ENCODE peak calls at places on chromosome 2, in nine cellular contexts. One of them, this sample, is unnamed. For H3K4me1, the result is how much of the 10 kb centered on the place peaks cover.

GRCh38 chr2:66434679-66435548 is at the start of gene MEIS1:
- DNase-seq in adrenal gland: peak
- DNase-seq in naive thymus-derived CD4-positive, alpha-beta T cell: no peak
- DNase-seq in HCT116: no peak
- DNase-seq in A549: peak
- DNase-seq in endodermal cell: peak
- DNase-seq in BE2C: peak
- DNase-seq in CD4-positive, CD25-positive, alpha-beta regulatory T cell: no peak
- DNase-seq in DND-41: no peak
- DNase-seq in this sample: peak

GRCh38 chr2:232749331-232749730 is 27.0 kb downstream of the KCNJ13 start:
- DNase-seq in naive thymus-derived CD4-positive, alpha-beta T cell: no peak
- DNase-seq in HCT116: no peak
- DNase-seq in BE2C: no peak
- DNase-seq in CD4-positive, CD25-positive, alpha-beta regulatory T cell: no peak
- DNase-seq in A549: no peak
- DNase-seq in DND-41: no peak
- DNase-seq in endodermal cell: no peak
- DNase-seq in adrenal gland: no peak
- DNase-seq in this sample: no peak

GRCh38 chr2:156908825-156909224 is 348.7 kb upstream of the GALNT5 start:
- DNase-seq in CD4-positive, CD25-positive, alpha-beta regulatory T cell: no peak
- DNase-seq in naive thymus-derived CD4-positive, alpha-beta T cell: no peak
- DNase-seq in BE2C: no peak
- DNase-seq in HCT116: no peak
- DNase-seq in adrenal gland: no peak
- DNase-seq in A549: no peak
- DNase-seq in endodermal cell: no peak
- DNase-seq in DND-41: no peak
- DNase-seq in this sample: no peak

GRCh38 chr2:49152824-49153223 is 1.5 kb downstream of the FSHR start:
- DNase-seq in naive thymus-derived CD4-positive, alpha-beta T cell: no peak
- DNase-seq in endodermal cell: no peak
- DNase-seq in adrenal gland: no peak
- DNase-seq in A549: no peak
- DNase-seq in DND-41: no peak
- DNase-seq in CD4-positive, CD25-positive, alpha-beta regulatory T cell: no peak
- DNase-seq in BE2C: no peak
- DNase-seq in HCT116: no peak
- DNase-seq in this sample: no peak

GRCh38 chr2:133247613-133248012 is 320.6 kb downstream of the NCKAP5 start:
- DNase-seq in BE2C: no peak
- DNase-seq in naive thymus-derived CD4-positive, alpha-beta T cell: no peak
- DNase-seq in A549: no peak
- DNase-seq in adrenal gland: no peak
- DNase-seq in CD4-positive, CD25-positive, alpha-beta regulatory T cell: no peak
- DNase-seq in DND-41: no peak
- DNase-seq in HCT116: no peak
- DNase-seq in endodermal cell: no peak
- DNase-seq in this sample: no peak

GRCh38 chr2:85748948-85749875 is 4.6 kb upstream of the ATOH8 start:
- DNase-seq in endodermal cell: no peak
- DNase-seq in A549: no peak
- DNase-seq in adrenal gland: no peak
- DNase-seq in DND-41: no peak
- DNase-seq in BE2C: no peak
- DNase-seq in HCT116: no peak
- DNase-seq in CD4-positive, CD25-positive, alpha-beta regulatory T cell: no peak
- DNase-seq in naive thymus-derived CD4-positive, alpha-beta T cell: no peak
- DNase-seq in this sample: no peak

GRCh38 chr2:201960300-201960699 is 73.4 kb upstream of the FZD7 start:
- DNase-seq in HCT116: no peak
- DNase-seq in naive thymus-derived CD4-positive, alpha-beta T cell: no peak
- DNase-seq in CD4-positive, CD25-positive, alpha-beta regulatory T cell: no peak
- DNase-seq in A549: no peak
- DNase-seq in BE2C: no peak
- DNase-seq in DND-41: no peak
- DNase-seq in adrenal gland: no peak
- DNase-seq in endodermal cell: no peak
- DNase-seq in this sample: no peak

GRCh38 chr2:97936199-97936598 is 59.5 kb downstream of the TMEM131 start:
- DNase-seq in CD4-positive, CD25-positive, alpha-beta regulatory T cell: no peak
- DNase-seq in BE2C: no peak
- DNase-seq in endodermal cell: peak
- DNase-seq in HCT116: peak
- DNase-seq in adrenal gland: no peak
- DNase-seq in naive thymus-derived CD4-positive, alpha-beta T cell: no peak
- DNase-seq in DND-41: no peak
- DNase-seq in A549: no peak
- DNase-seq in this sample: no peak

GRCh38 chr2:46002507-46002883 is 294.7 kb upstream of the EPAS1 start:
- DNase-seq in adrenal gland: no peak
- DNase-seq in endodermal cell: no peak
- DNase-seq in BE2C: no peak
- DNase-seq in CD4-positive, CD25-positive, alpha-beta regulatory T cell: no peak
- DNase-seq in naive thymus-derived CD4-positive, alpha-beta T cell: no peak
- DNase-seq in A549: no peak
- DNase-seq in DND-41: no peak
- DNase-seq in HCT116: no peak
- DNase-seq in this sample: no peak

GRCh38 chr2:7083580-7084509 is 166.6 kb downstream of the RNF144A start:
- DNase-seq in adrenal gland: no peak
- DNase-seq in HCT116: peak
- DNase-seq in A549: no peak
- DNase-seq in endodermal cell: peak
- DNase-seq in CD4-positive, CD25-positive, alpha-beta regulatory T cell: no peak
- DNase-seq in BE2C: peak
- DNase-seq in naive thymus-derived CD4-positive, alpha-beta T cell: peak
- DNase-seq in DND-41: peak
- DNase-seq in this sample: no peak

GRCh38 chr2:239818086-239818485 is 207.1 kb downstream of the NDUFA10 start:
- DNase-seq in BE2C: no peak
- DNase-seq in CD4-positive, CD25-positive, alpha-beta regulatory T cell: no peak
- DNase-seq in endodermal cell: no peak
- DNase-seq in adrenal gland: no peak
- DNase-seq in HCT116: no peak
- DNase-seq in DND-41: no peak
- DNase-seq in A549: no peak
- DNase-seq in naive thymus-derived CD4-positive, alpha-beta T cell: no peak
- DNase-seq in this sample: no peak

GRCh38 chr2:230762317-230762896 is 49.8 kb downstream of the CAB39 start:
- DNase-seq in CD4-positive, CD25-positive, alpha-beta regulatory T cell: peak
- DNase-seq in A549: peak
- DNase-seq in DND-41: peak
- DNase-seq in naive thymus-derived CD4-positive, alpha-beta T cell: peak
- DNase-seq in BE2C: peak
- DNase-seq in adrenal gland: no peak
- DNase-seq in HCT116: no peak
- DNase-seq in endodermal cell: peak
- DNase-seq in this sample: no peak

GRCh38 chr2:10136187-10136934 is 13.8 kb downstream of the RRM2 start:
- DNase-seq in A549: no peak
- DNase-seq in DND-41: no peak
- DNase-seq in adrenal gland: no peak
- DNase-seq in endodermal cell: no peak
- DNase-seq in BE2C: no peak
- DNase-seq in CD4-positive, CD25-positive, alpha-beta regulatory T cell: no peak
- DNase-seq in naive thymus-derived CD4-positive, alpha-beta T cell: no peak
- DNase-seq in HCT116: no peak
- DNase-seq in this sample: no peak

GRCh38 chr2:70627499-70627898 is 73.9 kb upstream of the TGFA start:
- DNase-seq in adrenal gland: no peak
- DNase-seq in DND-41: no peak
- DNase-seq in A549: no peak
- DNase-seq in endodermal cell: no peak
- DNase-seq in HCT116: no peak
- DNase-seq in naive thymus-derived CD4-positive, alpha-beta T cell: no peak
- DNase-seq in CD4-positive, CD25-positive, alpha-beta regulatory T cell: no peak
- DNase-seq in BE2C: no peak
- DNase-seq in this sample: peak

GRCh38 chr2:183950673-183951072 is 647.7 kb upstream of the ZNF804A start:
- DNase-seq in BE2C: peak
- DNase-seq in A549: no peak
- DNase-seq in endodermal cell: no peak
- DNase-seq in HCT116: no peak
- DNase-seq in adrenal gland: no peak
- DNase-seq in naive thymus-derived CD4-positive, alpha-beta T cell: no peak
- DNase-seq in CD4-positive, CD25-positive, alpha-beta regulatory T cell: no peak
- DNase-seq in DND-41: no peak
- DNase-seq in this sample: no peak

GRCh38 chr2:25290811-25291510 is 50.8 kb downstream of the DNMT3A start:
- DNase-seq in CD4-positive, CD25-positive, alpha-beta regulatory T cell: no peak
- DNase-seq in HCT116: no peak
- DNase-seq in naive thymus-derived CD4-positive, alpha-beta T cell: no peak
- DNase-seq in adrenal gland: peak
- DNase-seq in DND-41: no peak
- DNase-seq in BE2C: peak
- DNase-seq in endodermal cell: no peak
- DNase-seq in A549: no peak
- DNase-seq in this sample: no peak
- H3K4me1 ChIP-seq in CD4-positive, CD25-positive, alpha-beta regulatory T cell: half or more
- H3K4me1 ChIP-seq in HCT116: under half
- H3K4me1 ChIP-seq in naive thymus-derived CD4-positive, alpha-beta T cell: half or more
- H3K4me1 ChIP-seq in adrenal gland: under half
- H3K4me1 ChIP-seq in DND-41: under half
- H3K4me1 ChIP-seq in BE2C: under half
- H3K4me1 ChIP-seq in endodermal cell: under half
- H3K4me1 ChIP-seq in A549: under half
- H3K4me1 ChIP-seq in this sample: under half

GRCh38 chr2:101116841-101117552 is 34.2 kb downstream of the TBC1D8 start:
- DNase-seq in naive thymus-derived CD4-positive, alpha-beta T cell: no peak
- DNase-seq in CD4-positive, CD25-positive, alpha-beta regulatory T cell: no peak
- DNase-seq in BE2C: no peak
- DNase-seq in endodermal cell: no peak
- DNase-seq in A549: no peak
- DNase-seq in adrenal gland: no peak
- DNase-seq in HCT116: no peak
- DNase-seq in DND-41: no peak
- DNase-seq in this sample: no peak

GRCh38 chr2:101124061-101124460 is 27.1 kb downstream of the TBC1D8 start:
- DNase-seq in adrenal gland: no peak
- DNase-seq in CD4-positive, CD25-positive, alpha-beta regulatory T cell: no peak
- DNase-seq in DND-41: no peak
- DNase-seq in BE2C: no peak
- DNase-seq in naive thymus-derived CD4-positive, alpha-beta T cell: no peak
- DNase-seq in HCT116: no peak
- DNase-seq in endodermal cell: no peak
- DNase-seq in A549: no peak
- DNase-seq in this sample: no peak

GRCh38 chr2:101121174-101121573 is 30.0 kb downstream of the TBC1D8 start:
- DNase-seq in naive thymus-derived CD4-positive, alpha-beta T cell: no peak
- DNase-seq in DND-41: no peak
- DNase-seq in HCT116: no peak
- DNase-seq in A549: no peak
- DNase-seq in adrenal gland: no peak
- DNase-seq in endodermal cell: no peak
- DNase-seq in BE2C: no peak
- DNase-seq in CD4-positive, CD25-positive, alpha-beta regulatory T cell: no peak
- DNase-seq in this sample: no peak

GRCh38 chr2:101119431-101119830 is 31.8 kb downstream of the TBC1D8 start:
- DNase-seq in HCT116: no peak
- DNase-seq in BE2C: no peak
- DNase-seq in naive thymus-derived CD4-positive, alpha-beta T cell: no peak
- DNase-seq in adrenal gland: peak
- DNase-seq in CD4-positive, CD25-positive, alpha-beta regulatory T cell: no peak
- DNase-seq in A549: no peak
- DNase-seq in DND-41: no peak
- DNase-seq in endodermal cell: no peak
- DNase-seq in this sample: peak

GRCh38 chr2:101120124-101120996 is 30.8 kb downstream of the TBC1D8 start:
- DNase-seq in A549: peak
- DNase-seq in endodermal cell: no peak
- DNase-seq in CD4-positive, CD25-positive, alpha-beta regulatory T cell: no peak
- DNase-seq in DND-41: no peak
- DNase-seq in adrenal gland: peak
- DNase-seq in naive thymus-derived CD4-positive, alpha-beta T cell: no peak
- DNase-seq in HCT116: peak
- DNase-seq in BE2C: peak
- DNase-seq in this sample: peak
- H3K4me1 ChIP-seq in A549: half or more
- H3K4me1 ChIP-seq in endodermal cell: under half
- H3K4me1 ChIP-seq in CD4-positive, CD25-positive, alpha-beta regulatory T cell: under half
- H3K4me1 ChIP-seq in DND-41: under half
- H3K4me1 ChIP-seq in adrenal gland: under half
- H3K4me1 ChIP-seq in naive thymus-derived CD4-positive, alpha-beta T cell: under half
- H3K4me1 ChIP-seq in HCT116: half or more
- H3K4me1 ChIP-seq in BE2C: under half
- H3K4me1 ChIP-seq in this sample: under half

GRCh38 chr2:173355866-173356508 is 1.3 kb downstream of the CDCA7 start:
- DNase-seq in BE2C: peak
- DNase-seq in endodermal cell: peak
- DNase-seq in HCT116: no peak
- DNase-seq in CD4-positive, CD25-positive, alpha-beta regulatory T cell: no peak
- DNase-seq in A549: no peak
- DNase-seq in adrenal gland: no peak
- DNase-seq in DND-41: no peak
- DNase-seq in naive thymus-derived CD4-positive, alpha-beta T cell: peak
- DNase-seq in this sample: no peak

GRCh38 chr2:173359231-173359630 is 4.6 kb downstream of the CDCA7 start:
- DNase-seq in endodermal cell: no peak
- DNase-seq in BE2C: no peak
- DNase-seq in adrenal gland: no peak
- DNase-seq in A549: no peak
- DNase-seq in naive thymus-derived CD4-positive, alpha-beta T cell: no peak
- DNase-seq in HCT116: no peak
- DNase-seq in DND-41: no peak
- DNase-seq in CD4-positive, CD25-positive, alpha-beta regulatory T cell: no peak
- DNase-seq in this sample: no peak

GRCh38 chr2:173355132-173355865 is 627 bp downstream of the CDCA7 start:
- DNase-seq in A549: peak
- DNase-seq in naive thymus-derived CD4-positive, alpha-beta T cell: peak
- DNase-seq in BE2C: peak
- DNase-seq in DND-41: peak
- DNase-seq in adrenal gland: peak
- DNase-seq in CD4-positive, CD25-positive, alpha-beta regulatory T cell: peak
- DNase-seq in HCT116: peak
- DNase-seq in endodermal cell: peak
- DNase-seq in this sample: peak

GRCh38 chr2:173357351-173357750 is 2.7 kb downstream of the CDCA7 start:
- DNase-seq in adrenal gland: no peak
- DNase-seq in A549: no peak
- DNase-seq in CD4-positive, CD25-positive, alpha-beta regulatory T cell: no peak
- DNase-seq in naive thymus-derived CD4-positive, alpha-beta T cell: no peak
- DNase-seq in endodermal cell: no peak
- DNase-seq in BE2C: no peak
- DNase-seq in HCT116: no peak
- DNase-seq in DND-41: no peak
- DNase-seq in this sample: no peak

GRCh38 chr2:173358617-173359016 is 3.9 kb downstream of the CDCA7 start:
- DNase-seq in BE2C: no peak
- DNase-seq in HCT116: no peak
- DNase-seq in CD4-positive, CD25-positive, alpha-beta regulatory T cell: no peak
- DNase-seq in endodermal cell: no peak
- DNase-seq in adrenal gland: no peak
- DNase-seq in DND-41: no peak
- DNase-seq in A549: no peak
- DNase-seq in naive thymus-derived CD4-positive, alpha-beta T cell: no peak
- DNase-seq in this sample: no peak
- H3K4me1 ChIP-seq in BE2C: under half
- H3K4me1 ChIP-seq in HCT116: under half
- H3K4me1 ChIP-seq in CD4-positive, CD25-positive, alpha-beta regulatory T cell: under half
- H3K4me1 ChIP-seq in endodermal cell: under half
- H3K4me1 ChIP-seq in adrenal gland: under half
- H3K4me1 ChIP-seq in DND-41: under half
- H3K4me1 ChIP-seq in A549: under half
- H3K4me1 ChIP-seq in naive thymus-derived CD4-positive, alpha-beta T cell: under half
- H3K4me1 ChIP-seq in this sample: under half

GRCh38 chr2:64857581-64858471 is 131.4 kb upstream of the SLC1A4 start:
- DNase-seq in BE2C: peak
- DNase-seq in HCT116: no peak
- DNase-seq in CD4-positive, CD25-positive, alpha-beta regulatory T cell: no peak
- DNase-seq in endodermal cell: peak
- DNase-seq in naive thymus-derived CD4-positive, alpha-beta T cell: no peak
- DNase-seq in A549: no peak
- DNase-seq in adrenal gland: peak
- DNase-seq in DND-41: no peak
- DNase-seq in this sample: peak
- H3K4me1 ChIP-seq in BE2C: under half
- H3K4me1 ChIP-seq in HCT116: under half
- H3K4me1 ChIP-seq in CD4-positive, CD25-positive, alpha-beta regulatory T cell: under half
- H3K4me1 ChIP-seq in endodermal cell: under half
- H3K4me1 ChIP-seq in naive thymus-derived CD4-positive, alpha-beta T cell: under half
- H3K4me1 ChIP-seq in A549: under half
- H3K4me1 ChIP-seq in adrenal gland: under half
- H3K4me1 ChIP-seq in DND-41: under half
- H3K4me1 ChIP-seq in this sample: under half